ENCODE peak calls at places on chromosomes 2 and 18, in six cellular contexts. One of them, this sample, is unnamed.

GRCh38 chr2:211241891-211242290 is 685.5 kb downstream of the CPS1 start:
- DNase-seq in heart right ventricle: no peak
- DNase-seq in uterus: no peak
- DNase-seq in GM06990: no peak
- DNase-seq in psoas muscle: no peak
- DNase-seq in fibroblast of lung: no peak
- DNase-seq in this sample: no peak

GRCh38 chr2:107633580-107634147 is 193.0 kb upstream of the RGPD4 start:
- DNase-seq in heart right ventricle: no peak
- DNase-seq in uterus: no peak
- DNase-seq in GM06990: no peak
- DNase-seq in psoas muscle: no peak
- DNase-seq in fibroblast of lung: peak; percentile 93
- DNase-seq in this sample: peak; percentile 74

GRCh38 chr2:239780236-239780997 is 244.7 kb downstream of the NDUFA10 start:
- DNase-seq in heart right ventricle: no peak
- DNase-seq in uterus: no peak
- DNase-seq in GM06990: no peak
- DNase-seq in psoas muscle: no peak
- DNase-seq in fibroblast of lung: no peak
- DNase-seq in this sample: no peak

GRCh38 chr2:40439473-40439872 is 12.4 kb downstream of the SLC8A1 start:
- DNase-seq in heart right ventricle: no peak
- DNase-seq in uterus: no peak
- DNase-seq in GM06990: no peak
- DNase-seq in psoas muscle: no peak
- DNase-seq in fibroblast of lung: peak; percentile 57
- DNase-seq in this sample: no peak

GRCh38 chr2:109030870-109031480 is 42.0 kb upstream of the EDAR start:
- DNase-seq in heart right ventricle: no peak
- DNase-seq in uterus: no peak
- DNase-seq in GM06990: no peak
- DNase-seq in psoas muscle: no peak
- DNase-seq in fibroblast of lung: no peak
- DNase-seq in this sample: no peak

GRCh38 chr18:63520053-63520452 is 22.1 kb upstream of the SERPINB12 start:
- DNase-seq in heart right ventricle: no peak
- DNase-seq in uterus: no peak
- DNase-seq in GM06990: no peak
- DNase-seq in psoas muscle: no peak
- DNase-seq in fibroblast of lung: no peak
- DNase-seq in this sample: no peak

GRCh38 chr2:170679607-170680079 is 35.5 kb upstream of the SP5 start:
- DNase-seq in heart right ventricle: no peak
- DNase-seq in uterus: no peak
- DNase-seq in GM06990: no peak
- DNase-seq in psoas muscle: no peak
- DNase-seq in fibroblast of lung: no peak
- DNase-seq in this sample: no peak

GRCh38 chr2:172397136-172397825 is 30.1 kb upstream of the ITGA6 start:
- DNase-seq in heart right ventricle: no peak
- DNase-seq in uterus: peak; percentile 50
- DNase-seq in GM06990: no peak
- DNase-seq in psoas muscle: no peak
- DNase-seq in fibroblast of lung: no peak
- DNase-seq in this sample: peak; percentile 14

GRCh38 chr2:165011199-165011598 is 55.9 kb upstream of the SLC38A11 start:
- DNase-seq in heart right ventricle: no peak
- DNase-seq in uterus: no peak
- DNase-seq in GM06990: no peak
- DNase-seq in psoas muscle: no peak
- DNase-seq in fibroblast of lung: peak; percentile 14
- DNase-seq in this sample: no peak

GRCh38 chr2:100761365-100761764 is 58.6 kb upstream of the NPAS2 start:
- DNase-seq in heart right ventricle: no peak
- DNase-seq in uterus: no peak
- DNase-seq in GM06990: no peak
- DNase-seq in psoas muscle: no peak
- DNase-seq in fibroblast of lung: no peak
- DNase-seq in this sample: no peak

GRCh38 chr2:88538362-88538917 is 85.9 kb upstream of the FOXI3 start:
- DNase-seq in heart right ventricle: no peak
- DNase-seq in uterus: no peak
- DNase-seq in GM06990: no peak
- DNase-seq in psoas muscle: no peak
- DNase-seq in fibroblast of lung: no peak
- DNase-seq in this sample: no peak

GRCh38 chr18:13267517-13267916 is 49.0 kb downstream of the LDLRAD4 start:
- DNase-seq in heart right ventricle: no peak
- DNase-seq in uterus: no peak
- DNase-seq in GM06990: no peak
- DNase-seq in psoas muscle: no peak
- DNase-seq in fibroblast of lung: no peak
- DNase-seq in this sample: no peak

GRCh38 chr2:176395273-176395854 is 126.1 kb downstream of the MTX2 start:
- DNase-seq in heart right ventricle: no peak
- DNase-seq in uterus: no peak
- DNase-seq in GM06990: no peak
- DNase-seq in psoas muscle: no peak
- DNase-seq in fibroblast of lung: peak; percentile 13
- DNase-seq in this sample: no peak

GRCh38 chr2:174577967-174578589 is 19.5 kb downstream of the WIPF1 start:
- DNase-seq in heart right ventricle: no peak
- DNase-seq in uterus: no peak
- DNase-seq in GM06990: no peak
- DNase-seq in psoas muscle: no peak
- DNase-seq in fibroblast of lung: peak; percentile 61
- DNase-seq in this sample: no peak

GRCh38 chr2:136010126-136010525 is 24.7 kb upstream of the DARS1 start:
- DNase-seq in heart right ventricle: no peak
- DNase-seq in uterus: no peak
- DNase-seq in GM06990: no peak
- DNase-seq in psoas muscle: no peak
- DNase-seq in fibroblast of lung: peak; percentile 90
- DNase-seq in this sample: no peak

GRCh38 chr2:68195096-68195495 is 37.4 kb downstream of the PNO1 start:
- DNase-seq in heart right ventricle: no peak
- DNase-seq in uterus: no peak
- DNase-seq in GM06990: no peak
- DNase-seq in psoas muscle: no peak
- DNase-seq in fibroblast of lung: peak; percentile 25
- DNase-seq in this sample: no peak

GRCh38 chr2:141766225-141766624 is 364.6 kb downstream of the LRP1B start:
- DNase-seq in heart right ventricle: no peak
- DNase-seq in uterus: no peak
- DNase-seq in GM06990: no peak
- DNase-seq in psoas muscle: no peak
- DNase-seq in fibroblast of lung: no peak
- DNase-seq in this sample: no peak

GRCh38 chr2:156322103-156322671 is 10.3 kb downstream of the NR4A2 start:
- DNase-seq in heart right ventricle: no peak
- DNase-seq in uterus: no peak
- DNase-seq in GM06990: no peak
- DNase-seq in psoas muscle: no peak
- DNase-seq in fibroblast of lung: no peak
- DNase-seq in this sample: no peak
- H3K4me3 ChIP-seq in heart right ventricle: no peak overlapping the region
- H3K4me3 ChIP-seq in uterus: no peak overlapping the region
- H3K4me3 ChIP-seq in GM06990: no peak overlapping the region
- H3K4me3 ChIP-seq in psoas muscle: peak overlapping the region; percentile 63
- H3K4me3 ChIP-seq in fibroblast of lung: no peak overlapping the region
- H3K4me3 ChIP-seq in this sample: no peak overlapping the region

GRCh38 chr18:55275042-55275897 is 312.7 kb downstream of the TCF4 start:
- DNase-seq in heart right ventricle: no peak
- DNase-seq in uterus: no peak
- DNase-seq in GM06990: no peak
- DNase-seq in psoas muscle: peak; percentile 73
- DNase-seq in fibroblast of lung: peak; percentile 89
- DNase-seq in this sample: peak; percentile 53
- TF ChIP-seq CTCF in heart right ventricle: no peak
- TF ChIP-seq CTCF in uterus: no peak
- TF ChIP-seq CTCF in GM06990: peak; percentile 38
- TF ChIP-seq CTCF in psoas muscle: peak; percentile 29
- TF ChIP-seq CTCF in fibroblast of lung: no peak
- TF ChIP-seq CTCF in this sample: peak; percentile 25

DNA sequence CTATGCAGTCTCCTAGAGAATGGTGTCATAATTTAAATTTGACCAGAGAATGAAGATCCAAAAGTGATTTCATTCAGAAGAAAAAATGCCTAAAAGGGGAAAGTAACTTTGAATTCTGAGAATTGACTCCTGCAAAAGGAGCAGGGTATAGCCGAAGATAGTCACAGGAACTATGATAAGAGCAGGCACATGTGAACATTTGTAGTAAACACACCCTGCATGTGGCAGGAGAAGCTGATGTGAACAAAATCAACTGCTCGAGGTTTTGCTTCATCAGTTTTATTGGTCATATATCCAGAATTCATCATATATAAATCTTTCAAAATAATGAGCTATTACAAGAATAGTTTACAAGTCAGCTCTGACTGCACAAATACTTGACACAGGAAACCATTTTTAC is 14.0 kb downstream of the MCFD2 start:
- DNase-seq in heart right ventricle: no peak
- DNase-seq in uterus: no peak
- DNase-seq in GM06990: no peak
- DNase-seq in psoas muscle: no peak
- DNase-seq in fibroblast of lung: no peak
- DNase-seq in this sample: no peak
- H3K4me3 ChIP-seq in heart right ventricle: no peak overlapping the region
- H3K4me3 ChIP-seq in uterus: no peak overlapping the region
- H3K4me3 ChIP-seq in GM06990: no peak overlapping the region
- H3K4me3 ChIP-seq in psoas muscle: no peak overlapping the region
- H3K4me3 ChIP-seq in fibroblast of lung: no peak overlapping the region
- H3K4me3 ChIP-seq in this sample: no peak overlapping the region

GRCh38 chr2:210169871-210170441 is 1.3 kb downstream of the KANSL1L start:
- DNase-seq in heart right ventricle: peak; percentile 24
- DNase-seq in uterus: no peak
- DNase-seq in GM06990: peak; percentile 24
- DNase-seq in psoas muscle: no peak
- DNase-seq in fibroblast of lung: peak; percentile 78
- DNase-seq in this sample: peak; percentile 64

GRCh38 chr2:210172219-210172575 is 988 bp upstream of the KANSL1L start:
- DNase-seq in heart right ventricle: no peak
- DNase-seq in uterus: no peak
- DNase-seq in GM06990: no peak
- DNase-seq in psoas muscle: no peak
- DNase-seq in fibroblast of lung: no peak
- DNase-seq in this sample: no peak

GRCh38 chr2:210171309-210172218 is at the start of gene KANSL1L:
- DNase-seq in heart right ventricle: peak; percentile 99
- DNase-seq in uterus: peak; percentile 99
- DNase-seq in GM06990: peak; percentile 94
- DNase-seq in psoas muscle: peak; percentile 99
- DNase-seq in fibroblast of lung: peak; percentile 94
- DNase-seq in this sample: peak; percentile 80

GRCh38 chr2:210174086-210174485 is 2.9 kb upstream of the KANSL1L start:
- DNase-seq in heart right ventricle: no peak
- DNase-seq in uterus: no peak
- DNase-seq in GM06990: no peak
- DNase-seq in psoas muscle: no peak
- DNase-seq in fibroblast of lung: no peak
- DNase-seq in this sample: no peak

GRCh38 chr2:210170442-210171303 is 536 bp downstream of the KANSL1L start:
- DNase-seq in heart right ventricle: peak; percentile 97
- DNase-seq in uterus: peak; percentile 98
- DNase-seq in GM06990: peak; percentile 91
- DNase-seq in psoas muscle: peak; percentile 93
- DNase-seq in fibroblast of lung: peak; percentile 91
- DNase-seq in this sample: peak; percentile 78
- TF ChIP-seq CTCF in heart right ventricle: peak; percentile 17
- TF ChIP-seq CTCF in uterus: peak; percentile 2
- TF ChIP-seq CTCF in GM06990: peak; percentile 3
- TF ChIP-seq CTCF in psoas muscle: no peak
- TF ChIP-seq CTCF in fibroblast of lung: no peak
- TF ChIP-seq CTCF in this sample: no peak

GRCh38 chr2:74556159-74556558 is 1.6 kb downstream of the DOK1 start:
- DNase-seq in heart right ventricle: no peak
- DNase-seq in uterus: no peak
- DNase-seq in GM06990: no peak
- DNase-seq in psoas muscle: no peak
- DNase-seq in fibroblast of lung: no peak
- DNase-seq in this sample: no peak
- H3K4me3 ChIP-seq in heart right ventricle: no peak overlapping the region
- H3K4me3 ChIP-seq in uterus: no peak overlapping the region
- H3K4me3 ChIP-seq in GM06990: peak overlapping the region; percentile 83
- H3K4me3 ChIP-seq in psoas muscle: peak overlapping the region; percentile 76
- H3K4me3 ChIP-seq in fibroblast of lung: no peak overlapping the region
- H3K4me3 ChIP-seq in this sample: no peak overlapping the region

GRCh38 chr2:59249441-59250330 is 1008.6 kb upstream of the FANCL start:
- DNase-seq in heart right ventricle: no peak
- DNase-seq in uterus: no peak
- DNase-seq in GM06990: no peak
- DNase-seq in psoas muscle: no peak
- DNase-seq in fibroblast of lung: no peak
- DNase-seq in this sample: no peak
- TF ChIP-seq CTCF in heart right ventricle: no peak
- TF ChIP-seq CTCF in uterus: no peak
- TF ChIP-seq CTCF in GM06990: no peak
- TF ChIP-seq CTCF in psoas muscle: no peak
- TF ChIP-seq CTCF in fibroblast of lung: no peak
- TF ChIP-seq CTCF in this sample: no peak

GRCh38 chr18:10926565-10927194 is 222.7 kb downstream of the PIEZO2 start:
- DNase-seq in heart right ventricle: no peak
- DNase-seq in uterus: no peak
- DNase-seq in GM06990: peak; percentile 68
- DNase-seq in psoas muscle: no peak
- DNase-seq in fibroblast of lung: peak; percentile 78
- DNase-seq in this sample: no peak
- H3K4me3 ChIP-seq in heart right ventricle: no peak overlapping the region
- H3K4me3 ChIP-seq in uterus: no peak overlapping the region
- H3K4me3 ChIP-seq in GM06990: peak overlapping the region; percentile 22
- H3K4me3 ChIP-seq in psoas muscle: no peak overlapping the region
- H3K4me3 ChIP-seq in fibroblast of lung: peak overlapping the region; percentile 21
- H3K4me3 ChIP-seq in this sample: no peak overlapping the region

DNA sequence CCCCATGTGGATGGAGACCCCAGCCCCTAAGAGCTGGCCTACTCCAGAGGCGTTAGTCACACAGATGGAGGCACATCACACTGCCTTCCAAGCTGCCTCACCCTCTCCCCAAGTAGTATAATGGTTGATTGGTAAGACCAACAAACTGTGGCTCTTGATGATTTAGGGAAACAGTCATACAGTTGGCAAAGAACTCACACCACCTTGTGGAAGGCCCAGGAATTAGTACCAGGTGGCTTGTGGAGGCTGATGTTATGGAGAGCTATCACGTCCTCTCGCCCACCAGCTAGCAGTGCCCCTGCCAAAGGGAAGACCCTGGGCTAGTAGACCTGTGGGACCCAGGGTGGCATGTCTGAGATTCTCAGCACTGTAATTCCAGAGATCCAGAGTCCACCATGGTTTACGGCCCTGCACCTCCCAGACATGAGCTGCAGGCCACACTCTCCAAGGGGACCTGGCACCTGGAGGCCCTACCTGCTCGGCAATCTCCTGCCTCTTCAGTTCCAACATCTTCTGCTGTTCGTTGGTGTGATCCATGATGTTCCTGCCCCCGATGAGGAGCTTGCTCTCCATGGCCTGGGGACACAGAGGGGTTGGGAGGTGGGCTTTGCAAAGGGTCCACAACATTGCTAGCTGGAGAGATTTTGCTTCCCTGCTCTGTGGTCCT is 26.3 kb downstream of the KIF3C start:
- DNase-seq in heart right ventricle: no peak
- DNase-seq in uterus: no peak
- DNase-seq in GM06990: no peak
- DNase-seq in psoas muscle: no peak
- DNase-seq in fibroblast of lung: no peak
- DNase-seq in this sample: no peak
- TF ChIP-seq CTCF in heart right ventricle: peak; percentile 19
- TF ChIP-seq CTCF in uterus: no peak
- TF ChIP-seq CTCF in GM06990: peak; percentile 34
- TF ChIP-seq CTCF in psoas muscle: no peak
- TF ChIP-seq CTCF in fibroblast of lung: no peak
- TF ChIP-seq CTCF in this sample: no peak